ENCODE peak calls at places on chromosomes 16 and 17, in eight cellular contexts. I is effector CD4-positive, alpha-beta T cell; E is NCI-H1930; Q is C1 segment of cervical spinal cord; V is osteoblast; J is NT2/D1; X is effector CD8-positive, alpha-beta T cell; N is fibroblast of the conjunctiva. K is an unnamed sample.

GRCh38 chr17:48909796-48910195 is 1.6 kb downstream of the UBE2Z start:
- DNase-seq in I (no peak), E (no peak), Q (no peak), V (no peak), J (no peak), X (no peak), N (no peak), K (no peak)

GRCh38 chr16:21053595-21053994 is 97.1 kb downstream of the DNAH3 start:
- DNase-seq in I (no peak), E (no peak), Q (no peak), V (no peak), J (no peak), X (no peak), N (no peak), K (no peak)

GRCh38 chr17:2239882-2240430 is 63.6 kb downstream of the SMG6 start:
- DNase-seq in I (no peak), E (no peak), Q (no peak), V (peak; percentile 54), J (no peak), X (no peak), N (peak; percentile 69), K (no peak)

GRCh38 chr16:86419518-86419917 is 90.8 kb upstream of the FOXF1 start:
- DNase-seq in I (no peak), E (no peak), Q (no peak), V (no peak), J (no peak), X (no peak), N (no peak), K (no peak)

GRCh38 chr16:56657555-56658430 is at the start of gene MT1F:
- DNase-seq in I (peak; percentile 54), E (peak; percentile 72), Q (no peak), V (no peak), J (peak; percentile 90), X (peak; percentile 65), N (no peak), K (peak; percentile 43)

GRCh38 chr16:24846548-24847357 is 990 bp downstream of the SLC5A11 start:
- DNase-seq in I (no peak), E (no peak), Q (no peak), V (peak; percentile 60), J (no peak), X (no peak), N (no peak), K (no peak)

GRCh38 chr16:69709456-69710084 is 16.8 kb downstream of the NQO1 start:
- DNase-seq in I (no peak), E (peak; percentile 27), Q (no peak), V (peak; percentile 71), J (peak; percentile 33), X (no peak), N (peak; percentile 66), K (peak; percentile 44)

GRCh38 chr16:85902366-85903155 is 3.6 kb downstream of the IRF8 start:
- DNase-seq in I (no peak), E (no peak), Q (no peak), V (no peak), J (no peak), X (peak; percentile 11), N (no peak), K (no peak)

GRCh38 chr17:70124723-70125122 is 44.6 kb upstream of the KCNJ2 start:
- DNase-seq in I (no peak), E (no peak), Q (no peak), V (no peak), J (no peak), X (no peak), N (no peak), K (no peak)

GRCh38 chr17:80724723-80725388 is 180.2 kb downstream of the RPTOR start:
- DNase-seq in I (no peak), E (no peak), Q (no peak), V (peak; percentile 91), J (no peak), X (no peak), N (peak; percentile 80), K (no peak)

GRCh38 chr17:47720754-47721533 is 12.1 kb upstream of the TBX21 start:
- DNase-seq in I (peak; percentile 57), E (no peak), Q (no peak), V (no peak), J (no peak), X (peak; percentile 9), N (no peak), K (no peak)

GRCh38 chr17:74192950-74193781 is 10.3 kb upstream of the RPL38 start:
- DNase-seq in I (no peak), E (no peak), Q (no peak), V (peak; percentile 68), J (no peak), X (no peak), N (no peak), K (no peak)

GRCh38 chr17:40499551-40500189 is 1.8 kb downstream of the TNS4 start:
- DNase-seq in I (no peak), E (peak; percentile 15), Q (no peak), V (peak; percentile 93), J (no peak), X (no peak), N (peak; percentile 36), K (no peak)

K was measured in neuronal stem cell.